ENCODE peak calls at places on chromosomes 12 and 14, in four cellular contexts. One of them, this sample, is unnamed.

GRCh38 chr12:124744659-124745467 is 118.8 kb downstream of the SCARB1 start:
- DNase-seq in CD8-positive, alpha-beta memory T cell: no peak
- DNase-seq in GM23248: peak; percentile 48
- DNase-seq in effector memory CD4-positive, alpha-beta T cell: no peak
- DNase-seq in this sample: peak; percentile 40

GRCh38 chr14:67633451-67634154 is 13.9 kb downstream of the ARG2 start:
- DNase-seq in CD8-positive, alpha-beta memory T cell: no peak
- DNase-seq in GM23248: no peak
- DNase-seq in effector memory CD4-positive, alpha-beta T cell: no peak
- DNase-seq in this sample: peak; percentile 61

GRCh38 chr12:112738531-112738930 is 53.0 kb upstream of the RPH3A start:
- DNase-seq in CD8-positive, alpha-beta memory T cell: no peak
- DNase-seq in GM23248: peak; percentile 4
- DNase-seq in effector memory CD4-positive, alpha-beta T cell: no peak
- DNase-seq in this sample: no peak

GRCh38 chr14:100762901-100763300 is 36.2 kb downstream of the DLK1 start:
- DNase-seq in CD8-positive, alpha-beta memory T cell: no peak
- DNase-seq in GM23248: no peak
- DNase-seq in effector memory CD4-positive, alpha-beta T cell: no peak
- DNase-seq in this sample: no peak

GRCh38 chr12:122094261-122094734 is 15.7 kb downstream of the MLXIP start:
- DNase-seq in CD8-positive, alpha-beta memory T cell: no peak
- DNase-seq in GM23248: no peak
- DNase-seq in effector memory CD4-positive, alpha-beta T cell: no peak
- DNase-seq in this sample: no peak

GRCh38 chr12:22759769-22760674 is 135.1 kb downstream of the ETNK1 start:
- DNase-seq in CD8-positive, alpha-beta memory T cell: no peak
- DNase-seq in GM23248: no peak
- DNase-seq in effector memory CD4-positive, alpha-beta T cell: no peak
- DNase-seq in this sample: no peak

GRCh38 chr12:54000774-54001114 is 783 bp downstream of the HOXC9 start:
- DNase-seq in CD8-positive, alpha-beta memory T cell: no peak
- DNase-seq in GM23248: no peak
- DNase-seq in effector memory CD4-positive, alpha-beta T cell: no peak
- DNase-seq in this sample: no peak

GRCh38 chr14:28599191-28599590 is 167.4 kb upstream of the FOXG1 start:
- DNase-seq in CD8-positive, alpha-beta memory T cell: no peak
- DNase-seq in GM23248: no peak
- DNase-seq in effector memory CD4-positive, alpha-beta T cell: no peak
- DNase-seq in this sample: no peak

GRCh38 chr12:53569174-53569557 is 57.0 kb downstream of the ATF7 start:
- DNase-seq in CD8-positive, alpha-beta memory T cell: no peak
- DNase-seq in GM23248: peak; percentile 73
- DNase-seq in effector memory CD4-positive, alpha-beta T cell: no peak
- DNase-seq in this sample: no peak

GRCh38 chr14:21095430-21096205 is 2.8 kb downstream of the ZNF219 start:
- DNase-seq in CD8-positive, alpha-beta memory T cell: no peak
- DNase-seq in GM23248: peak; percentile 67
- DNase-seq in effector memory CD4-positive, alpha-beta T cell: no peak
- DNase-seq in this sample: no peak

GRCh38 chr14:52446355-52446754 is 106.0 kb downstream of the TXNDC16 start:
- DNase-seq in CD8-positive, alpha-beta memory T cell: no peak
- DNase-seq in GM23248: no peak
- DNase-seq in effector memory CD4-positive, alpha-beta T cell: no peak
- DNase-seq in this sample: peak; percentile 10

GRCh38 chr14:75495882-75496281 is 26.4 kb upstream of the BATF start:
- DNase-seq in CD8-positive, alpha-beta memory T cell: no peak
- DNase-seq in GM23248: no peak
- DNase-seq in effector memory CD4-positive, alpha-beta T cell: no peak
- DNase-seq in this sample: no peak

GRCh38 chr12:95739561-95740313 is 50.8 kb downstream of the NTN4 start:
- DNase-seq in CD8-positive, alpha-beta memory T cell: no peak
- DNase-seq in GM23248: no peak
- DNase-seq in effector memory CD4-positive, alpha-beta T cell: no peak
- DNase-seq in this sample: no peak

GRCh38 chr12:100534625-100535227 is 38.8 kb upstream of the GAS2L3 start:
- DNase-seq in CD8-positive, alpha-beta memory T cell: no peak
- DNase-seq in GM23248: no peak
- DNase-seq in effector memory CD4-positive, alpha-beta T cell: no peak
- DNase-seq in this sample: no peak

GRCh38 chr14:61147369-61147897 is 133.7 kb downstream of the TMEM30B start:
- DNase-seq in CD8-positive, alpha-beta memory T cell: no peak
- DNase-seq in GM23248: no peak
- DNase-seq in effector memory CD4-positive, alpha-beta T cell: no peak
- DNase-seq in this sample: no peak

GRCh38 chr14:100345711-100346110 is 22.6 kb downstream of the SLC25A47 start:
- DNase-seq in CD8-positive, alpha-beta memory T cell: no peak
- DNase-seq in GM23248: no peak
- DNase-seq in effector memory CD4-positive, alpha-beta T cell: no peak
- DNase-seq in this sample: no peak

GRCh38 chr14:72169521-72169920 is 237.3 kb downstream of the RGS6 start:
- DNase-seq in CD8-positive, alpha-beta memory T cell: no peak
- DNase-seq in GM23248: no peak
- DNase-seq in effector memory CD4-positive, alpha-beta T cell: no peak
- DNase-seq in this sample: no peak

GRCh38 chr12:69927145-69927544 is 102.1 kb downstream of the MYRFL start:
- DNase-seq in CD8-positive, alpha-beta memory T cell: no peak
- DNase-seq in GM23248: no peak
- DNase-seq in effector memory CD4-positive, alpha-beta T cell: no peak
- DNase-seq in this sample: no peak

GRCh38 chr14:100386121-100386520 is 63.0 kb downstream of the SLC25A47 start:
- DNase-seq in CD8-positive, alpha-beta memory T cell: no peak
- DNase-seq in GM23248: peak; percentile 8
- DNase-seq in effector memory CD4-positive, alpha-beta T cell: no peak
- DNase-seq in this sample: no peak

GRCh38 chr12:4579305-4580097 is 17.5 kb downstream of the DYRK4 start:
- DNase-seq in CD8-positive, alpha-beta memory T cell: no peak
- DNase-seq in GM23248: peak; percentile 47
- DNase-seq in effector memory CD4-positive, alpha-beta T cell: no peak
- DNase-seq in this sample: peak; percentile 73

GRCh38 chr12:572532-572899 is 90.7 kb downstream of the NINJ2 start:
- DNase-seq in CD8-positive, alpha-beta memory T cell: no peak
- DNase-seq in GM23248: peak; percentile 50
- DNase-seq in effector memory CD4-positive, alpha-beta T cell: no peak
- DNase-seq in this sample: no peak

GRCh38 chr12:44847888-44848770 is 28.0 kb downstream of the NELL2 start:
- DNase-seq in CD8-positive, alpha-beta memory T cell: peak; percentile 58
- DNase-seq in GM23248: no peak
- DNase-seq in effector memory CD4-positive, alpha-beta T cell: peak; percentile 45
- DNase-seq in this sample: peak; percentile 49

GRCh38 chr12:56145218-56145617 is 7.2 kb upstream of the MYL6B start:
- DNase-seq in CD8-positive, alpha-beta memory T cell: no peak
- DNase-seq in GM23248: no peak
- DNase-seq in effector memory CD4-positive, alpha-beta T cell: no peak
- DNase-seq in this sample: no peak

GRCh38 chr12:56142184-56142784 is 10.1 kb upstream of the MYL6B start:
- DNase-seq in CD8-positive, alpha-beta memory T cell: no peak
- DNase-seq in GM23248: no peak
- DNase-seq in effector memory CD4-positive, alpha-beta T cell: no peak
- DNase-seq in this sample: no peak

GRCh38 chr12:56143870-56144269 is 8.5 kb upstream of the MYL6B start:
- DNase-seq in CD8-positive, alpha-beta memory T cell: no peak
- DNase-seq in GM23248: no peak
- DNase-seq in effector memory CD4-positive, alpha-beta T cell: no peak
- DNase-seq in this sample: no peak

GRCh38 chr12:56146492-56147460 is 5.6 kb upstream of the MYL6B start:
- DNase-seq in CD8-positive, alpha-beta memory T cell: no peak
- DNase-seq in GM23248: no peak
- DNase-seq in effector memory CD4-positive, alpha-beta T cell: no peak
- DNase-seq in this sample: peak; percentile 61

GRCh38 chr12:56143225-56143624 is 9.2 kb upstream of the MYL6B start:
- DNase-seq in CD8-positive, alpha-beta memory T cell: no peak
- DNase-seq in GM23248: no peak
- DNase-seq in effector memory CD4-positive, alpha-beta T cell: no peak
- DNase-seq in this sample: no peak
- H3K27ac ChIP-seq in CD8-positive, alpha-beta memory T cell: no peak overlapping the region
- H3K27ac ChIP-seq in GM23248: no peak overlapping the region
- H3K27ac ChIP-seq in effector memory CD4-positive, alpha-beta T cell: no peak overlapping the region
- H3K27ac ChIP-seq in this sample: peak overlapping the region; percentile 34

DNA sequence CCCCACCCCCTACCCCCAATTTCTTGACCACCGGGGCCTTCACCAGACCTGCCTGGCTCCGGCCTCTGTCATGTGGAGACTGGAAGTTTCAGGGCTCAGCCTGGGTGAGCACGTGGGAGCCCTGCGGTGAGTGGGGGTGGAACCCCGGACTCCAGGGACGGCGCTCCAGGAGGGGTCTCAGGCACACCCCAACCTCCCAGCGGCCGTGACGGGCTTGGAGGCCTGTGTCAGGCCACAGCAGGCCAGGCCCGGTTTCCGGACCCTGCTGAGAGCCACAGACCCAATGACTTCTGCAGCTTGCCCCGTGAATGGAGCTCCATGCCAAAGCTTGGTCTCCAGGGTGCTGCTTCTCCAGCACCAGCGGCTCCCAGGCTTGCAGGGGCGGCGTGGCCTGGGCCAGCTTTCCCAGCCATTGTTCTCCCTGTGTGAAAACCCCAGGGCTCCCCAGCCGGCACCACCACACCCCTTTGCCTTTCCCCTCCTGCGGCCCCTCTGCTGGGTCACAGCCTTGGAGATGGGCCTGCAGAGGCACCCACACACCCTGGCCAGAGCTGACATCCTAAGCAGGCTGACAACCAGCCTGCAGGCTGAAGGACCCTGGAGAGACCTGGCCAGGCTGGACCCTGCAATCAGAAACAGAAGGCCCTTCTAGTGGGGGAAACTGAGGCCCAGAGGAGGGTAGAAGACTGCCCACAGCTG is 186.2 kb upstream of the C14orf180 start:
- DNase-seq in CD8-positive, alpha-beta memory T cell: no peak
- DNase-seq in GM23248: no peak
- DNase-seq in effector memory CD4-positive, alpha-beta T cell: no peak
- DNase-seq in this sample: no peak
- H3K4me1 ChIP-seq in CD8-positive, alpha-beta memory T cell: peaks cover 75% of the 10 kb centered on the region
- H3K4me1 ChIP-seq in GM23248: no peaks in the 10 kb centered on the region
- H3K4me1 ChIP-seq in effector memory CD4-positive, alpha-beta T cell: peaks cover 78% of the 10 kb centered on the region
- H3K4me1 ChIP-seq in this sample: no peaks in the 10 kb centered on the region

GRCh38 chr12:107634530-107634929 is 51.1 kb upstream of the PWP1 start:
- DNase-seq in CD8-positive, alpha-beta memory T cell: no peak
- DNase-seq in GM23248: no peak
- DNase-seq in effector memory CD4-positive, alpha-beta T cell: no peak
- DNase-seq in this sample: no peak

GRCh38 chr12:107632246-107632645 is 53.4 kb upstream of the PWP1 start:
- DNase-seq in CD8-positive, alpha-beta memory T cell: no peak
- DNase-seq in GM23248: no peak
- DNase-seq in effector memory CD4-positive, alpha-beta T cell: no peak
- DNase-seq in this sample: peak; percentile 40

GRCh38 chr12:107631715-107632114 is 53.9 kb upstream of the PWP1 start:
- DNase-seq in CD8-positive, alpha-beta memory T cell: no peak
- DNase-seq in GM23248: no peak
- DNase-seq in effector memory CD4-positive, alpha-beta T cell: no peak
- DNase-seq in this sample: no peak

DNA sequence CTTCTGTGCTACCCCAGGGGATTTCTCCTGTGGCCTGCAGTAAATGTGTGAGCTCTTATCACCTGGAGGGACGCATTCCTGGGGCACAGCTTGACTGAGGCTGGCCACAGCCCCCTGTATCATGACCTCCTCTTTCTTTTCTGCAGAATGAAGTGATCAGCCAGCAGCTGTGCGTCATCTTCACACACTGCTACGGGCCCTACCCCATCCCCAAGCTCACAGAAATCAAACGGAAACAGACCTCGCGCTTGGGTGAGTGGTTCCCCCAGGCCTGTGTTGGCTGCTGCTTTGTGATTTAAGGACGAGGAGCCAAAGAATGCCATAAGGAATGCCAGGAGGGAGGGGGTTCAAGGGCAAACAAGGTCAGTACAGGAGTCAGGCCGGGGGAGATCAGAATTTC is 50.5 kb upstream of the PWP1 start:
- DNase-seq in CD8-positive, alpha-beta memory T cell: no peak
- DNase-seq in GM23248: no peak
- DNase-seq in effector memory CD4-positive, alpha-beta T cell: no peak
- DNase-seq in this sample: no peak
- H3K27ac ChIP-seq in CD8-positive, alpha-beta memory T cell: no peak overlapping the region
- H3K27ac ChIP-seq in GM23248: no peak overlapping the region
- H3K27ac ChIP-seq in effector memory CD4-positive, alpha-beta T cell: no peak overlapping the region
- H3K27ac ChIP-seq in this sample: no peak overlapping the region

GRCh38 chr12:57215668-57216013 is 953 bp upstream of the NXPH4 start:
- DNase-seq in CD8-positive, alpha-beta memory T cell: peak; percentile 34
- DNase-seq in GM23248: peak; percentile 71
- DNase-seq in effector memory CD4-positive, alpha-beta T cell: peak; percentile 26
- DNase-seq in this sample: peak; percentile 29
- H3K4me1 ChIP-seq in CD8-positive, alpha-beta memory T cell: peaks cover 36% of the 10 kb centered on the region
- H3K4me1 ChIP-seq in GM23248: peaks cover 5% of the 10 kb centered on the region
- H3K4me1 ChIP-seq in effector memory CD4-positive, alpha-beta T cell: peaks cover 45% of the 10 kb centered on the region
- H3K4me1 ChIP-seq in this sample: no peaks in the 10 kb centered on the region

GRCh38 chr14:24194186-24194872 is 912 bp downstream of the TM9SF1 start:
- DNase-seq in CD8-positive, alpha-beta memory T cell: no peak
- DNase-seq in GM23248: no peak
- DNase-seq in effector memory CD4-positive, alpha-beta T cell: no peak
- DNase-seq in this sample: no peak

GRCh38 chr14:24192933-24193332 is 2.3 kb downstream of the TM9SF1 start:
- DNase-seq in CD8-positive, alpha-beta memory T cell: no peak
- DNase-seq in GM23248: no peak
- DNase-seq in effector memory CD4-positive, alpha-beta T cell: no peak
- DNase-seq in this sample: no peak

GRCh38 chr14:24195186-24196070 is at the start of gene TM9SF1:
- DNase-seq in CD8-positive, alpha-beta memory T cell: peak; percentile 89
- DNase-seq in GM23248: peak; percentile 93
- DNase-seq in effector memory CD4-positive, alpha-beta T cell: peak; percentile 92
- DNase-seq in this sample: peak; percentile 85

GRCh38 chr14:24196071-24197061 is 1.1 kb upstream of the TM9SF1 start:
- DNase-seq in CD8-positive, alpha-beta memory T cell: no peak
- DNase-seq in GM23248: peak; percentile 58
- DNase-seq in effector memory CD4-positive, alpha-beta T cell: no peak
- DNase-seq in this sample: peak; percentile 72

DNA sequence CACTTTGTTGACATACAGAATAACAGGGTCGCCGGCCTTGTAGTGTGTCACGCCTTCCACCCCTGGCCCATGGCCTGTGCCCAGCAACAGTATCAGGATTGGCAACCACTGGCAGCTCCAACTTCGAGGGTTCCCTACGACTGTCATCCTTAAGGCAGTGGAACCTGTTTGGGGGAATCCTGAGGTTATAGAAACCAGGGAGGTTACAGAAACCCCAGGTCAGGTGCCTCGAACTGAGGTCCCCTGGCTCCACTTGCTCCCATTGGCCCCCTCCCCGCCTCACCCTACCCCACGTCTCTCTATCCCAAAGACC is 412 bp downstream of the TM9SF1 start:
- DNase-seq in CD8-positive, alpha-beta memory T cell: no peak
- DNase-seq in GM23248: peak; percentile 18
- DNase-seq in effector memory CD4-positive, alpha-beta T cell: no peak
- DNase-seq in this sample: no peak
- H3K27ac ChIP-seq in CD8-positive, alpha-beta memory T cell: peak overlapping the region; percentile 100
- H3K27ac ChIP-seq in GM23248: peak overlapping the region; percentile 81
- H3K27ac ChIP-seq in effector memory CD4-positive, alpha-beta T cell: peak overlapping the region; percentile 99
- H3K27ac ChIP-seq in this sample: peak overlapping the region; percentile 93